ENCODE peak calls at places on chromosomes 2 and 18, in ten cellular contexts. One of them, this sample, is unnamed.

GRCh38 chr2:102098756-102099155 is 43.8 kb upstream of the IL1R1 start:
- DNase-seq in spleen: no peak
- DNase-seq in fibroblast of lung: no peak
- DNase-seq in GM23338: no peak
- DNase-seq in HepG2: no peak
- DNase-seq in tibial artery: no peak
- DNase-seq in ovary: no peak
- DNase-seq in BE2C: no peak
- DNase-seq in psoas muscle: no peak
- DNase-seq in endothelial cell of umbilical vein: no peak
- DNase-seq in this sample: no peak

GRCh38 chr2:217916504-217917254 is 86.1 kb downstream of the TNS1 start:
- DNase-seq in ovary: no peak
- DNase-seq in BE2C: no peak
- DNase-seq in HepG2: no peak
- DNase-seq in GM23338: no peak
- DNase-seq in psoas muscle: peak; percentile 50
- DNase-seq in fibroblast of lung: no peak
- DNase-seq in spleen: no peak
- DNase-seq in tibial artery: no peak
- DNase-seq in endothelial cell of umbilical vein: no peak
- DNase-seq in this sample: no peak

GRCh38 chr2:134103196-134103595 is 150.7 kb upstream of the MGAT5 start:
- DNase-seq in HepG2: no peak
- DNase-seq in tibial artery: no peak
- DNase-seq in fibroblast of lung: no peak
- DNase-seq in spleen: no peak
- DNase-seq in endothelial cell of umbilical vein: no peak
- DNase-seq in psoas muscle: no peak
- DNase-seq in BE2C: no peak
- DNase-seq in ovary: no peak
- DNase-seq in GM23338: no peak
- DNase-seq in this sample: no peak

GRCh38 chr18:5628512-5629255 is 84.9 kb upstream of the EPB41L3 start:
- DNase-seq in fibroblast of lung: peak; percentile 57
- DNase-seq in BE2C: peak; percentile 1
- DNase-seq in GM23338: peak; percentile 63
- DNase-seq in spleen: peak; percentile 73
- DNase-seq in ovary: peak; percentile 55
- DNase-seq in psoas muscle: peak; percentile 65
- DNase-seq in endothelial cell of umbilical vein: peak; percentile 25
- DNase-seq in HepG2: no peak
- DNase-seq in tibial artery: peak; percentile 41
- DNase-seq in this sample: peak; percentile 78

GRCh38 chr2:196592912-196593881 is 46.3 kb upstream of the CCDC150 start:
- DNase-seq in tibial artery: no peak
- DNase-seq in psoas muscle: peak; percentile 18
- DNase-seq in endothelial cell of umbilical vein: peak; percentile 49
- DNase-seq in GM23338: peak; percentile 76
- DNase-seq in fibroblast of lung: peak; percentile 52
- DNase-seq in ovary: peak; percentile 36
- DNase-seq in spleen: peak; percentile 73
- DNase-seq in BE2C: peak; percentile 83
- DNase-seq in HepG2: no peak
- DNase-seq in this sample: peak; percentile 63

GRCh38 chr2:26485725-26486418 is 7.9 kb upstream of the OTOF start:
- DNase-seq in psoas muscle: no peak
- DNase-seq in spleen: peak; percentile 39
- DNase-seq in HepG2: no peak
- DNase-seq in GM23338: no peak
- DNase-seq in BE2C: no peak
- DNase-seq in endothelial cell of umbilical vein: no peak
- DNase-seq in ovary: no peak
- DNase-seq in tibial artery: no peak
- DNase-seq in fibroblast of lung: no peak
- DNase-seq in this sample: no peak

GRCh38 chr18:39513187-39513586 is 1947.6 kb upstream of the CELF4 start:
- DNase-seq in GM23338: no peak
- DNase-seq in tibial artery: no peak
- DNase-seq in spleen: no peak
- DNase-seq in ovary: no peak
- DNase-seq in HepG2: no peak
- DNase-seq in BE2C: no peak
- DNase-seq in endothelial cell of umbilical vein: peak; percentile 48
- DNase-seq in psoas muscle: no peak
- DNase-seq in fibroblast of lung: peak; percentile 5
- DNase-seq in this sample: no peak

GRCh38 chr2:42147641-42148274 is 21.4 kb upstream of the EML4 start:
- DNase-seq in GM23338: no peak
- DNase-seq in tibial artery: no peak
- DNase-seq in HepG2: peak; percentile 44
- DNase-seq in spleen: no peak
- DNase-seq in ovary: no peak
- DNase-seq in fibroblast of lung: peak; percentile 68
- DNase-seq in psoas muscle: no peak
- DNase-seq in endothelial cell of umbilical vein: peak; percentile 24
- DNase-seq in BE2C: peak; percentile 61
- DNase-seq in this sample: no peak

GRCh38 chr18:49664086-49664890 is 102.4 kb downstream of the LIPG start:
- DNase-seq in spleen: no peak
- DNase-seq in tibial artery: no peak
- DNase-seq in HepG2: no peak
- DNase-seq in endothelial cell of umbilical vein: peak; percentile 97
- DNase-seq in psoas muscle: peak; percentile 35
- DNase-seq in BE2C: no peak
- DNase-seq in GM23338: peak; percentile 54
- DNase-seq in ovary: peak; percentile 47
- DNase-seq in fibroblast of lung: no peak
- DNase-seq in this sample: no peak

GRCh38 chr2:172101707-172102158 is 967 bp downstream of the DLX2 start:
- DNase-seq in HepG2: no peak
- DNase-seq in endothelial cell of umbilical vein: no peak
- DNase-seq in BE2C: no peak
- DNase-seq in psoas muscle: no peak
- DNase-seq in spleen: peak; percentile 79
- DNase-seq in tibial artery: no peak
- DNase-seq in fibroblast of lung: no peak
- DNase-seq in GM23338: peak; percentile 70
- DNase-seq in ovary: no peak
- DNase-seq in this sample: no peak

GRCh38 chr2:172102159-172102857 is 392 bp downstream of the DLX2 start:
- DNase-seq in spleen: peak; percentile 85
- DNase-seq in psoas muscle: no peak
- DNase-seq in HepG2: no peak
- DNase-seq in endothelial cell of umbilical vein: peak; percentile 21
- DNase-seq in fibroblast of lung: no peak
- DNase-seq in tibial artery: no peak
- DNase-seq in ovary: peak; percentile 46
- DNase-seq in GM23338: no peak
- DNase-seq in BE2C: peak; percentile 17
- DNase-seq in this sample: no peak

GRCh38 chr2:172103471-172104292 is 982 bp upstream of the DLX2 start:
- DNase-seq in tibial artery: peak; percentile 59
- DNase-seq in fibroblast of lung: peak; percentile 88
- DNase-seq in GM23338: peak; percentile 88
- DNase-seq in ovary: peak; percentile 89
- DNase-seq in HepG2: peak; percentile 83
- DNase-seq in endothelial cell of umbilical vein: peak; percentile 86
- DNase-seq in psoas muscle: peak; percentile 82
- DNase-seq in spleen: peak; percentile 95
- DNase-seq in BE2C: peak; percentile 74
- DNase-seq in this sample: peak; percentile 90

GRCh38 chr2:172101008-172101706 is 1.5 kb downstream of the DLX2 start:
- DNase-seq in endothelial cell of umbilical vein: no peak
- DNase-seq in GM23338: peak; percentile 58
- DNase-seq in ovary: peak; percentile 52
- DNase-seq in HepG2: no peak
- DNase-seq in tibial artery: no peak
- DNase-seq in fibroblast of lung: no peak
- DNase-seq in BE2C: peak; percentile 21
- DNase-seq in psoas muscle: no peak
- DNase-seq in spleen: no peak
- DNase-seq in this sample: no peak

GRCh38 chr2:172102858-172103359 is at the start of gene DLX2:
- DNase-seq in GM23338: peak; percentile 98
- DNase-seq in endothelial cell of umbilical vein: peak; percentile 87
- DNase-seq in fibroblast of lung: peak; percentile 79
- DNase-seq in ovary: peak; percentile 83
- DNase-seq in HepG2: peak; percentile 93
- DNase-seq in spleen: peak; percentile 91
- DNase-seq in psoas muscle: peak; percentile 70
- DNase-seq in BE2C: peak; percentile 86
- DNase-seq in tibial artery: peak; percentile 69
- DNase-seq in this sample: peak; percentile 94
- H3K4me1 ChIP-seq in GM23338: peaks cover 41% of the 10 kb centered on the region
- H3K4me1 ChIP-seq in endothelial cell of umbilical vein: peaks cover 42% of the 10 kb centered on the region
- H3K4me1 ChIP-seq in fibroblast of lung: peaks cover 10% of the 10 kb centered on the region
- H3K4me1 ChIP-seq in ovary: peaks cover 13% of the 10 kb centered on the region
- H3K4me1 ChIP-seq in HepG2: peaks cover 59% of the 10 kb centered on the region
- H3K4me1 ChIP-seq in spleen: peaks cover 70% of the 10 kb centered on the region
- H3K4me1 ChIP-seq in psoas muscle: peaks cover 54% of the 10 kb centered on the region
- H3K4me1 ChIP-seq in BE2C: no peaks in the 10 kb centered on the region
- H3K4me1 ChIP-seq in tibial artery: peaks cover 65% of the 10 kb centered on the region
- H3K4me1 ChIP-seq in this sample: peaks cover 19% of the 10 kb centered on the region

DNA sequence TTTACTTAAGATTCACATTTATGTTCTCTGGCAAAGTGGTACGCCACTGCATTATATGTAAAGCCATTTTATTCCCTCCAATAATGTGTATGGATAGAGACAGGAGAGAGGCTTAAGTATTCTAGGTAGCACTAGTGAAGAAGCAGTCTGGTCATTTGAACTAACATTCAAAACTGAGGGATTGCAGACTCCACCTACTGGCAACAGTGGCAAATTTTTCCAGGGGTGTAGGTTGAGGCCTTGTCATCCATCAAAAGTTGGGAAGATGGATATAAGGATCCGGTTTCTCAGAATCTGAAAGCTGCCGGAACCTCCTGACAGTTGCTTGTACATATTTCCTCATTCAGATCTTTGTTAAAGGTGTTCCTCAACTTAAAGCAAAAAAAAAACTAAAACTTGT is 465.5 kb upstream of the FSHR start:
- DNase-seq in HepG2: peak; percentile 18
- DNase-seq in spleen: no peak
- DNase-seq in fibroblast of lung: no peak
- DNase-seq in tibial artery: no peak
- DNase-seq in ovary: no peak
- DNase-seq in psoas muscle: no peak
- DNase-seq in BE2C: no peak
- DNase-seq in endothelial cell of umbilical vein: no peak
- DNase-seq in GM23338: peak; percentile 58
- DNase-seq in this sample: peak; percentile 3
- TF ChIP-seq CTCF in HepG2: peak; percentile 20
- TF ChIP-seq CTCF in spleen: no peak
- TF ChIP-seq CTCF in fibroblast of lung: no peak
- TF ChIP-seq CTCF in tibial artery: no peak
- TF ChIP-seq CTCF in ovary: no peak
- TF ChIP-seq CTCF in psoas muscle: no peak
- TF ChIP-seq CTCF in BE2C: peak; percentile 47
- TF ChIP-seq CTCF in endothelial cell of umbilical vein: no peak
- TF ChIP-seq CTCF in GM23338: peak; percentile 58
- TF ChIP-seq CTCF in this sample: peak; percentile 21

GRCh38 chr18:72868666-72869661 is 1.2 kb upstream of the NETO1 start:
- DNase-seq in spleen: peak; percentile 77
- DNase-seq in endothelial cell of umbilical vein: no peak
- DNase-seq in fibroblast of lung: no peak
- DNase-seq in HepG2: no peak
- DNase-seq in tibial artery: no peak
- DNase-seq in BE2C: no peak
- DNase-seq in ovary: no peak
- DNase-seq in psoas muscle: no peak
- DNase-seq in GM23338: peak; percentile 50
- DNase-seq in this sample: no peak
- H3K4me3 ChIP-seq in spleen: peak overlapping the region; percentile 76
- H3K4me3 ChIP-seq in endothelial cell of umbilical vein: no peak overlapping the region
- H3K4me3 ChIP-seq in fibroblast of lung: no peak overlapping the region
- H3K4me3 ChIP-seq in HepG2: no peak overlapping the region
- H3K4me3 ChIP-seq in tibial artery: peak overlapping the region; percentile 16
- H3K4me3 ChIP-seq in BE2C: no peak overlapping the region
- H3K4me3 ChIP-seq in ovary: no peak overlapping the region
- H3K4me3 ChIP-seq in psoas muscle: peak overlapping the region; percentile 28
- H3K4me3 ChIP-seq in GM23338: peak overlapping the region; percentile 89
- H3K4me3 ChIP-seq in this sample: peak overlapping the region; percentile 57

GRCh38 chr2:234495801-234496441 is 960 bp downstream of the ARL4C start:
- DNase-seq in tibial artery: no peak
- DNase-seq in fibroblast of lung: peak; percentile 42
- DNase-seq in endothelial cell of umbilical vein: peak; percentile 54
- DNase-seq in spleen: peak; percentile 88
- DNase-seq in ovary: no peak
- DNase-seq in GM23338: peak; percentile 33
- DNase-seq in BE2C: peak; percentile 58
- DNase-seq in psoas muscle: peak; percentile 22
- DNase-seq in HepG2: no peak
- DNase-seq in this sample: peak; percentile 35

GRCh38 chr2:234496442-234496834 is 443 bp downstream of the ARL4C start:
- DNase-seq in fibroblast of lung: no peak
- DNase-seq in spleen: peak; percentile 91
- DNase-seq in endothelial cell of umbilical vein: no peak
- DNase-seq in tibial artery: no peak
- DNase-seq in BE2C: peak; percentile 52
- DNase-seq in GM23338: no peak
- DNase-seq in ovary: no peak
- DNase-seq in HepG2: no peak
- DNase-seq in psoas muscle: peak; percentile 27
- DNase-seq in this sample: no peak

GRCh38 chr2:234496835-234497591 is at the start of gene ARL4C:
- DNase-seq in ovary: peak; percentile 67
- DNase-seq in endothelial cell of umbilical vein: peak; percentile 74
- DNase-seq in GM23338: peak; percentile 78
- DNase-seq in psoas muscle: peak; percentile 69
- DNase-seq in HepG2: peak; percentile 37
- DNase-seq in tibial artery: peak; percentile 53
- DNase-seq in spleen: peak; percentile 92
- DNase-seq in BE2C: peak; percentile 85
- DNase-seq in fibroblast of lung: peak; percentile 66
- DNase-seq in this sample: peak; percentile 79

GRCh38 chr2:234494361-234495075 is 2.4 kb downstream of the ARL4C start:
- DNase-seq in endothelial cell of umbilical vein: peak; percentile 46
- DNase-seq in GM23338: peak; percentile 58
- DNase-seq in ovary: no peak
- DNase-seq in tibial artery: no peak
- DNase-seq in BE2C: no peak
- DNase-seq in HepG2: no peak
- DNase-seq in spleen: no peak
- DNase-seq in psoas muscle: no peak
- DNase-seq in fibroblast of lung: peak; percentile 66
- DNase-seq in this sample: peak; percentile 81

DNA sequence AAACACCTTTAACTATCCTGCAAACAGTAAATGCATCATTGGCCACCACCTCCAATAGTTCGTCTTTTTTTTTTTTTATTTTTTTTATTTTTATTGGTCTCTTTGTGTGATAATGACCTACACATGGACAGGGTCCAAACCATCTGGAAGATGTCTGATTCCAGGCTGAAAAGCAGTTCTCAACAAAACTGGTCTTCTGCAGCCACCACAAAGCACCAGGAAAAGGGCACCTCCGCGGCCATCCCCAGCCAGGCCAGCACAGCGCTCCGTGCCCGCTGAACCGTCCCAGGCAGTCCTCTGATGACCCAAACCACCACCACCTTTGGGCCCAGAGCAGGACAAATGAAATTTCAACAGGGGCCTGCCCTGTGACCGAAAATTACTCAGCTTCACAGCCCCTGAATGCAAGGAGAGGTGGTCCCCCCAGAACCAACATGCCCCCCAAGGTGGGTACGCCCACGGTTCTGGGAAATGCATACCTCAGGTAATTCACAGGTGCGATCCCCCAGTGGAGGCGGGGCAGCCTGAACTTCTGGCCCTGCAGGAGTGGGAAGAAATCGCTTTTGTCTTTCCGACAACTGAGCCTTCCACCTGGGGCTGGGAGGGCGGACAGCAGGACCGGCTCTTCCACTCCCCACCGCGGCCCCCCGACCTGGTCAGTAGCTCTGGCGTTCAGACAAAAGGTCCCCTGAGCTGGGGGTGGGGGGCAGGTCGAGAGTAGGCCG is 1.6 kb downstream of the ARL4C start:
- DNase-seq in fibroblast of lung: peak; percentile 54
- DNase-seq in GM23338: peak; percentile 73
- DNase-seq in BE2C: no peak
- DNase-seq in HepG2: no peak
- DNase-seq in spleen: peak; percentile 80
- DNase-seq in ovary: no peak
- DNase-seq in endothelial cell of umbilical vein: peak; percentile 11
- DNase-seq in tibial artery: no peak
- DNase-seq in psoas muscle: no peak
- DNase-seq in this sample: no peak
- H3K4me1 ChIP-seq in fibroblast of lung: no peaks in the 10 kb centered on the region
- H3K4me1 ChIP-seq in GM23338: peaks cover 20% of the 10 kb centered on the region
- H3K4me1 ChIP-seq in BE2C: no peaks in the 10 kb centered on the region
- H3K4me1 ChIP-seq in HepG2: peaks cover 7% of the 10 kb centered on the region
- H3K4me1 ChIP-seq in spleen: peaks cover 68% of the 10 kb centered on the region
- H3K4me1 ChIP-seq in ovary: peaks cover 10% of the 10 kb centered on the region
- H3K4me1 ChIP-seq in endothelial cell of umbilical vein: peaks cover 16% of the 10 kb centered on the region
- H3K4me1 ChIP-seq in tibial artery: peaks cover 23% of the 10 kb centered on the region
- H3K4me1 ChIP-seq in psoas muscle: peaks cover 6% of the 10 kb centered on the region
- H3K4me1 ChIP-seq in this sample: peaks cover 17% of the 10 kb centered on the region